ENCODE peak calls at places on chromosomes 7 and 10, in six cellular contexts. M is brain microvascular endothelial cell, R is retinal pigment epithelial cell, G is cardiac fibroblast, V is coronary artery, C is A549. N is an unnamed sample.

GRCh38 chr7:17299477-17299991 is 1.1 kb downstream of the AHR start:
- DNase-seq in V (no peak), M (no peak), R (no peak), G (no peak), C (no peak), N (peak)

GRCh38 chr7:2613926-2614613 is 17.7 kb upstream of the TTYH3 start:
- DNase-seq in G (peak), V (peak), R (no peak), C (no peak), M (no peak), N (no peak)

GRCh38 chr10:8279598-8279997 is 225.1 kb downstream of the GATA3 start:
- DNase-seq in C (peak), M (peak), R (peak), G (peak), V (no peak), N (peak)

GRCh38 chr7:4799508-4800268 is 24.3 kb downstream of the AP5Z1 start:
- DNase-seq in M (no peak), C (no peak), G (peak), V (no peak), R (no peak), N (no peak)

GRCh38 chr10:118584181-118584954 is 11.1 kb downstream of the PRLHR start:
- DNase-seq in G (peak), V (no peak), M (peak), C (no peak), R (peak), N (peak)

GRCh38 chr7:151660141-151660540 is 140.4 kb upstream of the RHEB start:
- DNase-seq in V (no peak), C (no peak), M (no peak), R (no peak), G (no peak), N (peak)

GRCh38 chr10:4099202-4099601 is 314.2 kb upstream of the KLF6 start:
- DNase-seq in G (no peak), M (no peak), V (no peak), C (no peak), R (no peak), N (no peak)

GRCh38 chr10:9547921-9548904 is 1469.5 kb upstream of the CELF2 start:
- DNase-seq in R (no peak), M (no peak), V (no peak), C (no peak), G (no peak), N (no peak)

GRCh38 chr7:148772297-148773089 is 73.8 kb downstream of the CUL1 start:
- DNase-seq in V (no peak), C (peak), G (peak), R (peak), M (peak), N (peak)

GRCh38 chr10:35712486-35712885 is 70.4 kb upstream of the FZD8 start:
- DNase-seq in R (no peak), M (no peak), G (no peak), V (no peak), C (no peak), N (no peak)

GRCh38 chr7:50450691-50451051 is 521 bp upstream of the FIGNL1 start:
- DNase-seq in V (no peak), M (no peak), C (peak), G (no peak), R (no peak), N (no peak)

GRCh38 chr10:451856-452255 is 237.6 kb downstream of the DIP2C start:
- DNase-seq in R (no peak), M (no peak), C (no peak), G (no peak), V (no peak), N (no peak)

GRCh38 chr10:13815766-13816165 is 229.0 kb downstream of the PRPF18 start:
- DNase-seq in C (no peak), V (no peak), M (peak), R (no peak), G (peak), N (peak)

GRCh38 chr7:29115753-29116152 is 30.6 kb downstream of the CPVL start:
- DNase-seq in G (no peak), C (no peak), V (no peak), M (no peak), R (no peak), N (no peak)

GRCh38 chr7:29112721-29113120 is 33.6 kb downstream of the CPVL start:
- DNase-seq in V (no peak), R (no peak), C (no peak), M (no peak), G (no peak), N (no peak)

GRCh38 chr7:29115130-29115529 is 31.2 kb downstream of the CPVL start:
- DNase-seq in V (no peak), C (no peak), G (no peak), R (no peak), M (no peak), N (no peak)

GRCh38 chr7:29116361-29116760 is 30.0 kb downstream of the CPVL start:
- DNase-seq in M (no peak), V (no peak), R (no peak), G (no peak), C (no peak), N (no peak)

GRCh38 chr7:29113384-29114102 is 32.8 kb downstream of the CPVL start:
- DNase-seq in C (peak), V (no peak), G (peak), R (no peak), M (peak), N (peak)
- TF ChIP-seq CTCF in C (peak), V (no peak), G (peak), R (peak), M (peak), N (peak)

DNA sequence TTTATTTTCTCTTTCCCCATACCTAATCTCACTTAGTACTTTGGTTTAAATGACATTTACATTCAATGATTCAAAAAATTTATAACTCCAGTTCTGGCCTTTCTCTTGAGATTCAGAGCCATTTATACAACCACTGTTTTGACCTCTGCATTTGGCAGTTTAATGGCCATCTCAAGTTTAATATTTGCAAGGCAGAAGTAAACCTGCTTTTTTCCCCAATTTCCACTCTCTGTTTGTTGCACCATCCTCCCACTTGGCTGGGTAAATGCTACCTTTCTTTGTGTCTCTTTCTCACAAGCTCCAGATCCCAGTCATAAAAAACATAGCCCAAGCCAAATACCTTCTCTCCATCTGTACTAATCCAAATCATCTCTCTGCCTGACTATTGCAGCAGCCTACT is 315.2 kb upstream of the MTPN start:
- DNase-seq in V (no peak), C (no peak), G (no peak), R (no peak), M (no peak), N (no peak)
- H3K4me3 ChIP-seq in V (no peak), C (no peak), G (no peak), R (no peak), M (no peak), N (no peak)

GRCh38 chr10:110210663-110211454 is 3.5 kb downstream of the MXI1 start:
- DNase-seq in M (peak), V (peak), C (peak), R (peak), G (peak), N (peak)
- TF ChIP-seq CTCF in M (no peak), V (no peak), C (no peak), R (no peak), G (no peak), N (no peak)

DNA sequence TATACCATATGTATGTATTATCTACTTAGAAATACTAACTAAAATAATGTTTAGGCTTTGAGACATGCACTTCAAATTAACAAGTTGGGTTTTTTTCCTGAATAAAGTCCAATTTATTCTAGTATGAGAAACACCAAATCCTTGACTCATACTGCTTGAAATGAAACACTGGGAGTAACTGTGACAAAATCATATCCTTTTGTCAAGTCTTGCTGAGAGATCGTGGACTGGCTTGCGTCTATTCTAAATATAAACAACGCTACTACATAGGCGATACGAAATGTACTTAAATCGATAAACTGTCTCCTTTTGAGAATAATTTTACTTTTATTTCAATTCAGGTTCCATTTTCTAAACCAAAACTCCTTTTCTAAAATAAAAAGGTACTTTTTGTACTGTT is 16.3 kb downstream of the SMURF1 start:
- DNase-seq in M (no peak), C (no peak), G (peak), R (no peak), V (no peak), N (no peak)
- H3K4me3 ChIP-seq in M (no peak), C (no peak), G (peak), R (no peak), V (no peak), N (no peak)

DNA sequence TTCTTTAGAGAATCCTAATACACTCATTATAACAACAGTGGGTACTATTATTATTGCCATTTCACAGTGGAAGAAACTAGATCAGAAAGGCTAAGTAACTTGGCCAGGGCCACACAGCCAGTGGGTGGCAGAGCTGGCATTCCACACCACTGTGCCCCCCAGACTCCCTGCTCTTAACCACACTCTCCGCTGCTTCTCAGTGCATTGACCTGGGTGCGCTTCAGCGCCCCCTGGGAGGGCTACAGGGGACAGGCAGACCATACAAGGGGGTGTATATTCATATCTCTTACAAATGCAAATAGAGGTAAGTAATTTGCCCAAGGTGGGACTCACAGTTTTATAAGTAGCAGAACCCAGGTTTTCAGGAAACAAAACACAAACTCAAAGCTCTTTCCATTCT is 77.0 kb upstream of the NMT2 start:
- DNase-seq in M (no peak), R (no peak), C (no peak), V (no peak), G (peak), N (no peak)
- TF ChIP-seq CTCF in M (peak), R (peak), C (peak), V (no peak), G (peak), N (peak)

GRCh38 chr7:88167223-88167622 is 52.6 kb downstream of the SRI start:
- DNase-seq in G (no peak), M (no peak), V (no peak), R (no peak), C (no peak), N (no peak)
- H3K4me3 ChIP-seq in G (no peak), M (no peak), V (no peak), R (no peak), C (no peak), N (no peak)

GRCh38 chr7:134878731-134879295 is 99.4 kb downstream of the CALD1 start:
- DNase-seq in R (no peak), C (no peak), M (no peak), G (no peak), V (no peak), N (no peak)
- TF ChIP-seq CTCF in R (no peak), C (no peak), M (peak), G (no peak), V (no peak), N (no peak)

DNA sequence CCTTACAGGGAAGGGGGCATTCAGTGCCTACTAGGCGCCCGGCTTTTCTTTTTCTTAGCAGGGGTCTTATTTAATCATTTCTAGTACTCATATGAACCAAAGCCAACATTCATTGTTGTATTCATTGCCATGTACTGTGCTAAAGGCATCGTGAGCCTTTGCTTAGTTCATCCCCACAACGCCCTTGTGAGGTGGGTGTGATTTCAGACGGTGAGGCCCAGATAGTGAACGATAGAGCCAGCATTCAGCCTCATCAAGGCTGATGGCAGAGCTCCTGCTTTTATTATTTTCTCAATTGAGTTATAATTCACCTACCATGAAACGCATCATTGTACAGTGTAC is 50.0 kb downstream of the HK1 start:
- DNase-seq in G (no peak), R (no peak), V (no peak), C (no peak), M (no peak), N (no peak)
- H3K4me3 ChIP-seq in G (peak), R (no peak), V (peak), C (no peak), M (no peak), N (no peak)